ENCODE peak calls at places on chromosome X, in six cellular contexts. P is CD8-positive, alpha-beta T cell; W is astrocyte of the spinal cord; U is body of pancreas; I is Peyer's patch; S is lower leg skin. G is an unnamed sample.

GRCh38 chrX:71173440-71173839 is 28.8 kb downstream of the NLGN3 start:
- DNase-seq in P (no peak), W (no peak), U (no peak), I (no peak), S (no peak), G (no peak)

GRCh38 chrX:154373340-154374306 is 811 bp downstream of the FLNA start:
- DNase-seq in P (no peak), W (peak), U (peak), I (peak), S (peak), G (no peak)

GRCh38 chrX:20951016-20951795 is 423.0 kb upstream of the CNKSR2 start:
- DNase-seq in P (no peak), W (no peak), U (no peak), I (no peak), S (no peak), G (no peak)

GRCh38 chrX:28787206-28787605 is 200.0 kb downstream of the IL1RAPL1 start:
- DNase-seq in P (no peak), W (peak), U (no peak), I (no peak), S (no peak), G (no peak)

GRCh38 chrX:30283456-30284200 is 25.6 kb downstream of the NR0B1 start:
- DNase-seq in P (no peak), W (peak), U (no peak), I (no peak), S (no peak), G (no peak)

GRCh38 chrX:38276089-38276488 is 51.2 kb downstream of the RPGR start:
- DNase-seq in P (no peak), W (no peak), U (peak), I (no peak), S (no peak), G (no peak)

GRCh38 chrX:56248492-56248891 is 16.3 kb downstream of the KLF8 start:
- DNase-seq in P (peak), W (peak), U (peak), I (peak), S (no peak), G (peak)

GRCh38 chrX:16883487-16883804 is 13.3 kb upstream of the RBBP7 start:
- DNase-seq in P (no peak), W (no peak), U (no peak), I (no peak), S (no peak), G (no peak)

GRCh38 chrX:39487166-39488006 is 610.4 kb downstream of the BCOR start:
- DNase-seq in P (no peak), W (no peak), U (no peak), I (no peak), S (no peak), G (no peak)

GRCh38 chrX:132120913-132121312 is 6.9 kb downstream of the FRMD7 start:
- DNase-seq in P (no peak), W (no peak), U (no peak), I (no peak), S (no peak), G (no peak)

GRCh38 chrX:50536955-50537354 is 66.3 kb upstream of the DGKK start:
- DNase-seq in P (no peak), W (no peak), U (no peak), I (no peak), S (no peak), G (no peak)

GRCh38 chrX:135740683-135741149 is 27.3 kb downstream of the CT45A3 start:
- DNase-seq in P (peak), W (no peak), U (peak), I (no peak), S (no peak), G (peak)

GRCh38 chrX:132059973-132060540 is 37.0 kb downstream of the STK26 start:
- DNase-seq in P (no peak), W (no peak), U (no peak), I (no peak), S (no peak), G (no peak)

GRCh38 chrX:1462110-1462509 is 9.4 kb upstream of the ASMTL start:
- DNase-seq in P (no peak), W (no peak), U (no peak), I (no peak), S (no peak), G (no peak)
- H3K4me3 ChIP-seq in P (no peak), W (no peak), U (no peak), I (no peak), S (no peak), G (no peak)

DNA sequence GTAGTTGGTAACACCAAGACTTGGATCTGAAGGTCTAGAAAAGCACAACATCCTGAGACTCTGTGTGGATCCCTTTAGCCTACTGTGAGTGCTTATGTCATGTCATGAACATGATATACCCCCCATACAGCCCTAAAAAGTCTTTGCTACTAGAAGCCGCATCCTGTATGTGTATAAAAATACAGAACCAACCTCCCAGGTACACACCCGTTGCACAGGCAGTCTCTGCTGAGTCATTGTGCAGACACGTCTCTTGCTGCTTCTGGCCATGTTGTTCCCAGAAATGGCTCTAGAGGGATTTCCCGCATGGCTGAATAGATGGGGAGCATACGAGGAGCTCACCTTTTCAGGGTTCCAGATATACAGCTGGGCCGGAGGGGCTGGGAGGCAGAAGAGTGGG is 93.3 kb downstream of the MAMLD1 start:
- DNase-seq in P (no peak), W (no peak), U (no peak), I (no peak), S (no peak), G (no peak)
- TF ChIP-seq CTCF in P (no peak), W (no peak), U (no peak), I (no peak), S (no peak), G (no peak)

GRCh38 chrX:134544614-134545255 is 84.8 kb downstream of the HPRT1 start:
- DNase-seq in P (no peak), W (no peak), U (peak), I (no peak), S (no peak), G (no peak)
- H3K4me3 ChIP-seq in P (no peak), W (no peak), U (no peak), I (peak), S (no peak), G (no peak)

DNA sequence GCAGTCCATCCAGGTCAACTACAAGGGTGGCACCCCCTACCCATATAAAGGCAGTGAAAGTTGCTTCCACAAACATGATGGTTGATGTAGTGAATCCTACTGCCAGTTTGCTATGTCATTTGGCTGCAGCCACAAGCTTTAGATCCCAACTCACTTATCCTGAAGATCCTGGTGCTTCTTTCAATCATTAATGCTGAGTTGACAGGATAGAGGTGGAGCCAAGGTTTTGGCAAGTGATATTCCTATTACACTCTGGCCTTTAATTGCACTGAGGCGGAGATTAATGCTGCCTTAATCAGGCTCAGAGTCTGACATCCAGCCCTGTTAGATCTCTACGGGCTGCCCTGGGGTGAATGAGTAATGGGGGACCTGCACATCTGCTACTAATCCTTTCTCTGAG is 542.4 kb upstream of the ARX start:
- DNase-seq in P (no peak), W (no peak), U (no peak), I (no peak), S (no peak), G (no peak)
- TF ChIP-seq CTCF in P (no peak), W (no peak), U (no peak), I (no peak), S (no peak), G (no peak)

GRCh38 chrX:140821280-140821679 is 111.7 kb downstream of the LINC00632 start:
- DNase-seq in P (no peak), W (no peak), U (no peak), I (no peak), S (no peak), G (no peak)
- H3K4me3 ChIP-seq in P (no peak), W (no peak), U (no peak), I (no peak), S (no peak), G (no peak)

GRCh38 chrX:5730561-5730960 is 498.1 kb downstream of the NLGN4X start:
- DNase-seq in P (no peak), W (peak), U (no peak), I (no peak), S (no peak), G (no peak)

GRCh38 chrX:5724123-5724522 is 504.5 kb downstream of the NLGN4X start:
- DNase-seq in P (no peak), W (no peak), U (no peak), I (no peak), S (no peak), G (no peak)

DNA sequence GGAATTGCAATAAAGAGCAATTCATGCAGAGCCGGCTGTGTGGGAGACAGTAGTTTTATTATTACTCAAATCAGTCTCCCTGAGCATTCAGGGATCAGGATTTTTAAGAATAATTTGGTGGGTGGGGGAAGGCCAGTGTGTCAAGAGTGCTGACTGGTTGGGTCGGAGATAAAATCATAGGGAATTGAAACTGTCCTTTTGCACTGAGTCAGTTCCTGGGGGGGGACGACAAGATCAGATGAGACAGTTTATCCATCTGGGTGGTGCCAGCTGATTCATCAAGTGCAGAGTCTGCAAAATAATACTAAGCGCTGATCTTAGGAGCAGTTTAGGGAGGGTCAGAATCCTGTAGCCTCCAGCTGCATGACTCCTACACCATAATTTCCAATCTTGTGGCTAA is 502.4 kb downstream of the NLGN4X start:
- DNase-seq in P (no peak), W (peak), U (peak), I (no peak), S (peak), G (no peak)
- TF ChIP-seq CTCF in P (no peak), W (no peak), U (no peak), I (no peak), S (no peak), G (no peak)

GRCh38 chrX:103396660-103397059 is 20.3 kb downstream of the BEX3 start:
- DNase-seq in P (no peak), W (no peak), U (no peak), I (no peak), S (no peak), G (no peak)

GRCh38 chrX:103393487-103393886 is 17.1 kb downstream of the BEX3 start:
- DNase-seq in P (no peak), W (no peak), U (no peak), I (no peak), S (no peak), G (no peak)

GRCh38 chrX:103398321-103398937 is 22.1 kb downstream of the BEX3 start:
- DNase-seq in P (no peak), W (peak), U (peak), I (no peak), S (no peak), G (peak)

GRCh38 chrX:103397707-103398106 is 21.4 kb downstream of the BEX3 start:
- DNase-seq in P (no peak), W (no peak), U (no peak), I (no peak), S (no peak), G (no peak)

DNA sequence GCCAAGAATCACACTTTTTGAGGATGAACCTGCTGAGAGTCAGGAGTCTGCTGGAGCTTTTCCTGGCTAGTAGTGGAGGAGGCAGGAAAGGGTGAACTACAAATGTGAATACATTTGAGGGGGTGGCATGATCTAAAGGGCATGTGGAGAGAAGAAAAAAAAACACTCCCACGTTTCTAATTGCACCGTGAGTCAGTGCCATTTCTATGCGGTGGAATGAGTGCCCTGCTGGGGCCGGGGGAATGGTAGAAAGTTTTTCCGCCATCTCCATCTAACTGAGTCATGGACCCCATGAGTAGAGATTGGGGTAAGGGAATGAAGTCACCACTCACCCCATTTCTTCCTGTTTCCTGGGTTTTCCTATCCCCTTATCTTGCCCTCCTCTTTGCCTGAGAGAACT is 19.8 kb downstream of the BEX3 start:
- DNase-seq in P (no peak), W (peak), U (no peak), I (no peak), S (no peak), G (no peak)
- H3K4me3 ChIP-seq in P (no peak), W (no peak), U (no peak), I (no peak), S (no peak), G (no peak)